ENCODE peak calls at places on chromosomes 5 and 9, in four cellular contexts. E, C, Z and K are unnamed samples.

GRCh38 chr9:3887798-3888495 is 362.1 kb upstream of the RFX3 start:
- DNase-seq in C (no peak), Z (no peak), E (no peak), K (no peak)

GRCh38 chr5:172311026-172311425 is 27.5 kb upstream of the UBTD2 start:
- DNase-seq in E (no peak), C (no peak), Z (no peak), K (no peak)

GRCh38 chr5:68924490-68925145 is 169.2 kb upstream of the SLC30A5 start:
- DNase-seq in E (no peak), Z (no peak), C (no peak), K (peak)

GRCh38 chr9:33728613-33729012 is 66.7 kb upstream of the PRSS3 start:
- DNase-seq in Z (no peak), C (no peak), E (no peak), K (no peak)

GRCh38 chr5:1735320-1735970 is 64.2 kb downstream of the MRPL36 start:
- DNase-seq in E (no peak), Z (no peak), C (no peak), K (no peak)

GRCh38 chr9:117958726-117959125 is 254.5 kb downstream of the TLR4 start:
- DNase-seq in C (no peak), Z (no peak), E (no peak), K (no peak)

GRCh38 chr9:5784526-5785315 is 48.2 kb downstream of the ERMP1 start:
- DNase-seq in Z (no peak), E (no peak), C (no peak), K (no peak)

GRCh38 chr9:132711846-132712245 is 41.6 kb downstream of the GTF3C4 start:
- DNase-seq in E (no peak), Z (no peak), C (no peak), K (no peak)

GRCh38 chr5:98510111-98510510 is 263.4 kb upstream of the RGMB start:
- DNase-seq in E (peak), C (peak), Z (no peak), K (no peak)

GRCh38 chr9:129561594-129562281 is 59.2 kb downstream of the C9orf50 start:
- DNase-seq in C (no peak), E (no peak), Z (no peak), K (no peak)

GRCh38 chr5:171992305-171992704 is 14.1 kb downstream of the FBXW11 start:
- DNase-seq in C (no peak), E (no peak), Z (no peak), K (no peak)

GRCh38 chr5:10524376-10525123 is 39.3 kb upstream of the ANKRD33B start:
- DNase-seq in C (no peak), Z (no peak), E (no peak), K (no peak)

GRCh38 chr5:26625099-26625498 is 413.3 kb downstream of the CDH9 start:
- DNase-seq in Z (no peak), C (no peak), E (no peak), K (no peak)

GRCh38 chr5:168796840-168797548 is 217.8 kb upstream of the PANK3 start:
- DNase-seq in E (no peak), Z (no peak), C (no peak), K (no peak)

GRCh38 chr5:73197637-73198257 is 24.8 kb downstream of the TMEM174 start:
- DNase-seq in Z (no peak), E (no peak), C (no peak), K (no peak)

GRCh38 chr5:172828911-172829431 is 5.1 kb upstream of the ERGIC1 start:
- DNase-seq in C (no peak), E (no peak), Z (no peak), K (no peak)

GRCh38 chr9:97408562-97408961 is 3.3 kb upstream of the TDRD7 start:
- DNase-seq in E (no peak), Z (no peak), C (no peak), K (no peak)

GRCh38 chr9:74499770-74500583 is 2.8 kb downstream of the RORB start:
- DNase-seq in E (no peak), C (no peak), Z (peak), K (no peak)

GRCh38 chr9:89185980-89186379 is 7.4 kb upstream of the SHC3 start:
- DNase-seq in Z (no peak), C (no peak), E (no peak), K (no peak)

GRCh38 chr5:151208481-151208914 is 15.4 kb downstream of the CCDC69 start:
- DNase-seq in C (no peak), Z (no peak), E (no peak), K (no peak)

GRCh38 chr9:565528-565927 is 276.0 kb upstream of the DMRT1 start:
- DNase-seq in Z (no peak), C (no peak), E (no peak), K (no peak)

GRCh38 chr5:15002791-15003190 is 131.2 kb upstream of the ANKH start:
- DNase-seq in Z (no peak), E (no peak), C (no peak), K (no peak)

GRCh38 chr5:60961685-60962084 is 16.7 kb downstream of the NDUFAF2 start:
- DNase-seq in Z (no peak), E (no peak), C (no peak), K (peak)

GRCh38 chr5:40945111-40945510 is 35.8 kb downstream of the C7 start:
- DNase-seq in Z (no peak), C (no peak), E (no peak), K (no peak)

GRCh38 chr5:105132578-105132977 is 1570.0 kb upstream of the NUDT12 start:
- DNase-seq in E (no peak), Z (no peak), C (no peak), K (no peak)

GRCh38 chr5:96934291-96934694 is 1.6 kb upstream of the LNPEP start:
- DNase-seq in E (no peak), C (no peak), Z (no peak), K (no peak)

GRCh38 chr9:136021891-136022681 is 60.9 kb upstream of the UBAC1 start:
- DNase-seq in E (no peak), C (no peak), Z (no peak), K (no peak)

GRCh38 chr9:95880011-95880690 is 4.7 kb downstream of the ERCC6L2 start:
- DNase-seq in C (peak), Z (no peak), E (peak), K (no peak)

GRCh38 chr9:36950389-36950788 is 83.7 kb downstream of the PAX5 start:
- DNase-seq in Z (no peak), E (no peak), C (no peak), K (no peak)

GRCh38 chr5:119522841-119523240 is 70.5 kb downstream of the HSD17B4 start:
- DNase-seq in Z (no peak), E (no peak), C (no peak), K (no peak)

GRCh38 chr5:151303666-151304065 is at the start of gene SLC36A3:
- DNase-seq in E (no peak), C (no peak), Z (no peak), K (no peak)

GRCh38 chr5:10103098-10103497 is 146.6 kb downstream of the ATPSCKMT start:
- DNase-seq in Z (no peak), E (no peak), C (no peak), K (no peak)

GRCh38 chr9:33742519-33742918 is 52.8 kb upstream of the PRSS3 start:
- DNase-seq in E (peak), Z (no peak), C (no peak), K (no peak)

GRCh38 chr5:175753536-175753890 is 95.6 kb downstream of the HRH2 start:
- DNase-seq in Z (no peak), E (no peak), C (no peak), K (no peak)

GRCh38 chr5:175752826-175753535 is 95.1 kb downstream of the HRH2 start:
- DNase-seq in E (no peak), C (no peak), Z (no peak), K (no peak)

GRCh38 chr5:175749591-175749990 is 91.7 kb downstream of the HRH2 start:
- DNase-seq in C (no peak), Z (no peak), E (no peak), K (no peak)

GRCh38 chr5:175748650-175749049 is 90.8 kb downstream of the HRH2 start:
- DNase-seq in E (no peak), Z (no peak), C (no peak), K (no peak)

DNA sequence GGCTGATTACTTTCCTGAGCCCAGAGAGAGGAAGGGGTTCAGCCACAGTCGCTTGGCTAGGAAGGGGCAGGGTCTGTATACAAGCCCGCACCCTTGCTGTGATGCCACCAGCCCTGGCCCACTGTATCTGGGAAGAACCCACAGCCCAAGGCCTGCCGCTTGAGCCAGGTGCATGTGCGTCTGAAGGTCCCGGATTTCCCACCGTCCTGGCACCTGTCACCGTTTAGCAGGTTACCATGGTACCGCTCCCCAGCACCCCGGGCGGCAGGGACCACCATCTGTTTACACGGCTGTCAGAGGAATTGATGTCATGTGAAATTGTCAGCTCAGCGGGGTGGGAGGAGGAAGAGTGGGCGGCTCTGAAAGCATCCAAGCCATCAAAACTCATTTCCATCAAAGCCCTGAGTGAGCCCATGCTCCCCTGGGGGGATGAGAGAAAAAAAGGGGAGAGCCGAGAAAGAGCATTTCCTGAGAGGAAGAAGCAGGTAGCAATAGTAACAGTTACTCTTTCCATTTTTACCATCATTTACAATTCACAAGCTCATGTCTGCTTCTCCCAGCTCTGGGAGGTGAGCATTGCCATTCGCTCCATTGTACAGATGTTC is 92.7 kb downstream of the HRH2 start:
- DNase-seq in Z (no peak), C (no peak), E (no peak), K (no peak)
- H3K4me3 ChIP-seq in Z (no peak), C (no peak), E (no peak), K (no peak)

DNA sequence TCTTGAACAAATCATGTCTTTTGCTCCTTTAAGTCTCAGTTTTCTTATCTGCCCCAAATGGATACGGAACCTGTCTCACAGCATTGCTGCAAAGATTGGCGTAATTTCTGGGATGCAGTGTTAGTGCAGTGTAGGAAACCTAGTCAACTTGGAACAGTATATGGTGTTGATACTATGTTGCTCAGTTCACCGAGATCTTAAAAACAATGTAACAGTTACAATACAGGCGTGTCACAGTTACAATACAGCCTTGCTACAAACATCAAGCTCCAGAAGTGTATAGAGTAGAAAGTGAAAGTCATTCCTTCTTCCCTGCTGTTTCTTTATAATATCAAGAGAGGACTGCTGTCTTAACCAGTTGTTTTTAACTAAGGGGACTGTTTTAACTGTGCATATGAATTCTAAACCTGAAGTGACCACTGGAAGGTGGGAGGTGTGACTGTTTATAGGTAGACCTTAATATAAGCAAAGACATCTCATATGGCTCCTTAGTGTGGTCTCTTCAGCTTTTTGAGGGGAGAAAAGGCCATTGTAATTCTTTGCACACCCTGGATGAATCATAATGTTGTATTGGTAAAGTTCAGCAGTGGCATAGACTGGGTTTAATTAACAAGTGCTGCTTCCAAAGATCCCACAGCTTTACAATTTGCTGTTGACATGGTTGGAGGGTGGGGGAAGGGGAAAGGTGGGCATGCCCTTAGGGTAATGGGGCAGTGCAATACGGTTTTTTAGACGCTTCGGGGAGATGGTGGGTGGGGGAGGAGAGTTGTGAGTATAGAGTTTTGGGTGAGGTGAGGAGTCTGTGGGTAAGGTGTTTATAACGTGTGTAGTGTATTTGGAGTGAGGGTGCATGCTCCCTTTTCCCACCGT is 12.9 kb downstream of the PRRC2B start:
- DNase-seq in Z (no peak), E (peak), C (peak), K (no peak)
- H3K4me3 ChIP-seq in Z (peak), E (peak), C (no peak), K (peak)

GRCh38 chr9:91714020-91714721 is 235.9 kb downstream of the ROR2 start:
- DNase-seq in E (no peak), Z (no peak), C (peak), K (no peak)
- H3K4me3 ChIP-seq in E (no peak), Z (peak), C (peak), K (peak)

DNA sequence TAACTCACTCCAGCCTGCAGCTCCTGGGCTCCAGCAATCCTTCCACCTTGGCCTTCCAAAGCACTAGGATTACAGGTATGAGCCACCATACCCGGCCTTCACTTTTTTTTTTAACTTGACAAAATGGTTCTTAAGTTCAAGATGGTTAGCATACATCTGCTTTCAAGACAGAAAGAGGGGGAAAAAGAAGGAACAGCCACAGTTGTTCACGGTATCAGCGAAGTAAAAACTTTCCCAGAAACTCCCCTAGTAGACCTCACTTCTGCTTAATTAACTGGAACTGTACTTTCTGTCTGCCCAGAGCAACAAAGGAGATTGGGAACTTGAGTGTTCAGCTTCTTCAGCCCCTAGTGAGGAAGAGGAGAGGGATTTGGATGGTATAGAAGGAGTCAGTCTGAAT is 116.6 kb downstream of the UGCG start:
- DNase-seq in C (no peak), Z (no peak), E (no peak), K (no peak)
- H3K4me3 ChIP-seq in C (no peak), Z (no peak), E (no peak), K (no peak)

GRCh38 chr9:84668204-84669007 is 1.1 kb upstream of the NTRK2 start:
- DNase-seq in C (peak), Z (peak), E (peak), K (no peak)

GRCh38 chr9:84667571-84668203 is 1.8 kb upstream of the NTRK2 start:
- DNase-seq in E (no peak), C (peak), Z (no peak), K (peak)

GRCh38 chr9:84670106-84670800 is 724 bp downstream of the NTRK2 start:
- DNase-seq in Z (no peak), C (no peak), E (no peak), K (no peak)

GRCh38 chr9:84669293-84670105 is at the start of gene NTRK2:
- DNase-seq in Z (no peak), C (peak), E (no peak), K (no peak)

DNA sequence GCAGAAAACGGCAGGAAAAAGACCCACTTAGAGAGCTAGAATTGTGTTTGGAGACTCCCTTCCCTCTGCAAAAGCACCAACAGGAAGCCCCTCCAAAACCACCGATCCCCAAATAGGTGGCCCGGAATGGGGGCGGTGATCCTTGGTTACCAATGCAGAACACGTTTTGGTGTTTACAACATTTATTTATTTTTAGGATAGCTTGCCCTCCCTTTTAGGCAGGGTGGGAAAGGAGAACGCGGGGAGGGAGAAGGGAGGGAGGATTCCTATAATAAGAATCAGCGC is 579 bp upstream of the NTRK2 start:
- DNase-seq in Z (no peak), C (no peak), E (no peak), K (no peak)
- H3K4me3 ChIP-seq in Z (peak), C (no peak), E (no peak), K (peak)

GRCh38 chr5:5295361-5295760 is 127.1 kb upstream of the ICE1 start:
- DNase-seq in Z (no peak), E (no peak), C (no peak), K (no peak)
- H3K4me3 ChIP-seq in Z (no peak), E (no peak), C (no peak), K (no peak)